ENCODE peak calls at places on chromosomes 12 and 14, in nine cellular contexts. W is NK-92 treated with Interleukin-12 subunit alpha and Interleukin-12 subunit beta, amount 100 ng/mL, for 24 hours; O is lung; J is neural crest cell; I is astrocyte of the spinal cord; Q is endothelial cell of umbilical vein; S is fibroblast of lung; K is mammary epithelial cell; E is HFFc6. L is an unnamed sample.

GRCh38 chr14:53893374-53893773 is 63.3 kb downstream of the BMP4 start:
- DNase-seq in Q (no peak), J (no peak), I (no peak), O (no peak), E (no peak), S (no peak), W (no peak), K (no peak), L (no peak)

GRCh38 chr12:148676-149416 is 65.1 kb downstream of the SLC6A12 start:
- DNase-seq in Q (no peak), O (no peak), W (no peak), I (no peak), K (peak; percentile 19), S (no peak), E (no peak), J (no peak), L (no peak)

GRCh38 chr12:14756331-14757143 is 46.7 kb downstream of the WBP11 start:
- DNase-seq in K (no peak), Q (no peak), W (no peak), J (peak; percentile 22), I (no peak), S (no peak), O (no peak), E (no peak), L (no peak)

GRCh38 chr14:70901218-70901772 is 6.0 kb upstream of the PCNX1 start:
- DNase-seq in S (peak; percentile 22), J (no peak), I (peak; percentile 66), E (peak; percentile 47), K (no peak), Q (no peak), W (no peak), O (no peak), L (no peak)

GRCh38 chr12:55549302-55549701 is at the start of gene OR6C4:
- DNase-seq in W (no peak), E (no peak), Q (no peak), S (no peak), J (no peak), O (no peak), K (no peak), I (no peak), L (no peak)

GRCh38 chr14:64388533-64389243 is 535 bp downstream of the MTHFD1 start:
- DNase-seq in S (peak; percentile 23), I (peak; percentile 37), Q (no peak), O (no peak), K (peak; percentile 20), E (peak; percentile 18), W (peak; percentile 36), J (peak; percentile 23), L (no peak)

GRCh38 chr12:122481861-122482260 is 18.9 kb downstream of the ZCCHC8 start:
- DNase-seq in I (no peak), E (no peak), J (no peak), Q (no peak), W (no peak), O (no peak), S (no peak), K (no peak), L (no peak)

GRCh38 chr12:52347546-52348510 is 19.5 kb downstream of the KRT85 start:
- DNase-seq in S (no peak), I (no peak), O (no peak), W (no peak), J (no peak), K (no peak), E (no peak), Q (no peak), L (no peak)

GRCh38 chr12:108788076-108788782 is 56.9 kb upstream of the CORO1C start:
- DNase-seq in I (no peak), J (no peak), S (no peak), E (no peak), O (no peak), Q (no peak), W (no peak), K (no peak), L (peak; percentile 88)

GRCh38 chr14:66650491-66650911 is 142.6 kb downstream of the GPHN start:
- DNase-seq in J (no peak), E (no peak), Q (peak; percentile 78), W (no peak), I (no peak), S (no peak), K (peak; percentile 77), O (no peak), L (no peak)

GRCh38 chr12:100189241-100190012 is 11.2 kb upstream of the ACTR6 start:
- DNase-seq in E (no peak), Q (no peak), I (no peak), W (no peak), O (peak; percentile 19), S (no peak), J (no peak), K (no peak), L (no peak)

GRCh38 chr12:47891356-47891755 is 13.4 kb downstream of the VDR start:
- DNase-seq in W (no peak), O (no peak), E (no peak), S (peak; percentile 51), J (no peak), I (no peak), K (no peak), Q (no peak), L (no peak)

GRCh38 chr14:23610090-23610814 is 25.9 kb upstream of the DHRS2 start:
- DNase-seq in S (no peak), E (no peak), K (no peak), I (no peak), J (no peak), Q (no peak), O (no peak), W (no peak), L (no peak)

GRCh38 chr14:105854600-105855245 is 328.3 kb downstream of the TMEM121 start:
- DNase-seq in I (no peak), W (no peak), K (no peak), O (no peak), J (no peak), E (no peak), Q (no peak), S (no peak), L (peak; percentile 83)

GRCh38 chr12:132711169-132711843 is 664 bp downstream of the PGAM5 start:
- DNase-seq in W (no peak), I (no peak), S (peak; percentile 17), J (peak; percentile 32), Q (peak; percentile 40), E (no peak), O (no peak), K (peak; percentile 25), L (no peak)

GRCh38 chr12:100963381-100963780 is 168.8 kb downstream of the ANO4 start:
- DNase-seq in Q (no peak), E (no peak), S (no peak), J (no peak), W (no peak), I (no peak), O (no peak), K (no peak), L (no peak)

GRCh38 chr14:105844810-105845724 is 318.7 kb downstream of the TMEM121 start:
- DNase-seq in O (no peak), S (no peak), E (no peak), W (no peak), K (no peak), Q (no peak), I (no peak), J (no peak), L (no peak)

GRCh38 chr14:32073537-32074189 is 3.4 kb upstream of the ARHGAP5 start:
- DNase-seq in I (peak; percentile 89), K (peak; percentile 78), S (peak; percentile 91), W (no peak), J (peak; percentile 48), Q (peak; percentile 85), E (peak; percentile 75), O (peak; percentile 60), L (no peak)

GRCh38 chr12:106037524-106038298 is 101.0 kb downstream of the NUAK1 start:
- DNase-seq in O (no peak), J (no peak), W (no peak), S (no peak), I (no peak), Q (no peak), K (no peak), E (no peak), L (no peak)

GRCh38 chr12:3365416-3366385 is 125.3 kb upstream of the PRMT8 start:
- DNase-seq in W (no peak), S (no peak), K (peak; percentile 53), O (no peak), E (no peak), J (no peak), I (no peak), Q (no peak), L (no peak)

GRCh38 chr12:20006856-20007255 is 361.5 kb upstream of the PDE3A start:
- DNase-seq in E (no peak), W (no peak), K (no peak), O (no peak), J (no peak), I (no peak), Q (no peak), S (no peak), L (no peak)

GRCh38 chr14:88198441-88198840 is 124.6 kb downstream of the KCNK10 start:
- DNase-seq in O (no peak), Q (no peak), W (no peak), J (no peak), S (no peak), I (no peak), K (no peak), E (no peak), L (no peak)

GRCh38 chr12:32290411-32290810 is 108.9 kb upstream of the FGD4 start:
- DNase-seq in S (no peak), I (peak; percentile 24), E (peak; percentile 50), J (no peak), O (no peak), Q (no peak), W (no peak), K (peak; percentile 26), L (no peak)

GRCh38 chr14:73723799-73724621 is 9.8 kb upstream of the PNMA1 start:
- DNase-seq in E (peak; percentile 97), I (peak; percentile 97), W (no peak), Q (peak; percentile 85), S (peak; percentile 99), O (peak; percentile 78), K (peak; percentile 82), J (no peak), L (peak; percentile 96)

GRCh38 chr12:113996026-113996425 is 29.9 kb upstream of the RBM19 start:
- DNase-seq in W (no peak), I (no peak), J (no peak), K (no peak), S (no peak), O (no peak), E (no peak), Q (no peak), L (peak; percentile 43)

GRCh38 chr14:97916100-97916499 is 1118.9 kb downstream of the VRK1 start:
- DNase-seq in W (no peak), Q (no peak), E (no peak), I (no peak), K (no peak), S (no peak), O (no peak), J (no peak), L (no peak)

GRCh38 chr14:24883571-24883970 is 166.4 kb downstream of the STXBP6 start:
- DNase-seq in O (no peak), W (no peak), I (no peak), K (no peak), J (no peak), E (no peak), Q (no peak), S (no peak), L (no peak)

GRCh38 chr12:96578526-96579125 is 89.2 kb downstream of the CFAP54 start:
- DNase-seq in K (peak; percentile 33), W (no peak), I (peak; percentile 67), S (peak; percentile 80), Q (peak; percentile 56), J (no peak), O (no peak), E (peak; percentile 60), L (no peak)

GRCh38 chr12:87270894-87271293 is 758.3 kb downstream of the C12orf50 start:
- DNase-seq in S (peak; percentile 35), E (no peak), O (no peak), W (no peak), K (no peak), Q (no peak), J (no peak), I (peak; percentile 31), L (no peak)